ENCODE peak calls at places on chromosome 15, in four cellular contexts. S is HT-29; M is epithelial cell of prostate; V is activated CD4-positive, alpha-beta memory T cell treated with anti-CD3 and anti-CD28 coated beads for 36 hours. N is an unnamed sample.

GRCh38 chr15:51071609-51072008 is 23.1 kb downstream of the TNFAIP8L3 start:
- DNase-seq in S (no peak), V (no peak), M (no peak), N (no peak)

GRCh38 chr15:56327721-56328502 is 37.3 kb upstream of the TEX9 start:
- DNase-seq in S (no peak), M (peak; percentile 69), V (no peak), N (no peak)

GRCh38 chr15:69414702-69415161 is 583 bp downstream of the KIF23 start:
- DNase-seq in V (peak; percentile 31), M (no peak), S (peak; percentile 82), N (peak; percentile 74)

GRCh38 chr15:64809649-64810498 is 15.6 kb downstream of the PIF1 start:
- DNase-seq in M (no peak), V (peak; percentile 79), S (peak; percentile 93), N (peak; percentile 61)

GRCh38 chr15:40106203-40107161 is 2.2 kb downstream of the BMF start:
- DNase-seq in M (peak; percentile 73), V (peak; percentile 33), S (peak; percentile 95), N (peak; percentile 95)

GRCh38 chr15:79474252-79474651 is 42.1 kb downstream of the MINAR1 start:
- DNase-seq in M (no peak), V (no peak), S (no peak), N (no peak)

GRCh38 chr15:46297766-46298165 is 662.9 kb downstream of the SQOR start:
- DNase-seq in S (no peak), V (no peak), M (no peak), N (no peak)

GRCh38 chr15:67822537-67823370 is 2.6 kb upstream of the SKOR1 start:
- DNase-seq in S (no peak), M (no peak), V (no peak), N (no peak)

N was measured in HepG2.